ENCODE peak calls at places on chromosomes 12 and 14, in five cellular contexts. O is heart right ventricle, G is lower lobe of right lung, U is tibial artery, P is GM23248. M is an unnamed sample.

GRCh38 chr14:41087056-41087455 is 519.6 kb upstream of the LRFN5 start:
- DNase-seq in G (no peak), O (no peak), P (no peak), U (no peak), M (no peak)

GRCh38 chr12:49187184-49187583 is 1.7 kb downstream of the TUBA1A start:
- DNase-seq in G (no peak), O (peak; percentile 21), U (peak; percentile 68), P (peak; percentile 84), M (no peak)

GRCh38 chr12:28869197-28869596 is 279.9 kb upstream of the FAR2 start:
- DNase-seq in O (no peak), G (no peak), P (peak; percentile 62), U (no peak), M (no peak)

GRCh38 chr14:99321955-99322730 is 50.1 kb upstream of the BCL11B start:
- DNase-seq in U (no peak), G (no peak), O (no peak), P (no peak), M (peak; percentile 55)

GRCh38 chr14:99460793-99461192 is 19.9 kb downstream of the SETD3 start:
- DNase-seq in U (no peak), P (peak; percentile 49), O (no peak), G (no peak), M (peak; percentile 63)

GRCh38 chr12:105945935-105946334 is 192.8 kb downstream of the NUAK1 start:
- DNase-seq in O (no peak), G (no peak), U (no peak), P (no peak), M (no peak)

GRCh38 chr12:12717586-12718381 is 616 bp downstream of the CDKN1B start:
- DNase-seq in P (peak; percentile 60), U (peak; percentile 35), G (peak; percentile 67), O (peak; percentile 33), M (peak; percentile 81)

GRCh38 chr12:9868271-9868815 is 811 bp downstream of the CLEC2B start:
- DNase-seq in G (no peak), P (peak; percentile 19), O (no peak), U (no peak), M (no peak)

GRCh38 chr12:106106129-106106566 is 32.6 kb downstream of the NUAK1 start:
- DNase-seq in U (no peak), G (no peak), P (no peak), O (no peak), M (no peak)

GRCh38 chr14:33118653-33119052 is 180.0 kb downstream of the NPAS3 start:
- DNase-seq in U (no peak), P (no peak), G (no peak), O (no peak), M (no peak)

GRCh38 chr12:116843085-116843484 is 38.2 kb downstream of the HRK start:
- DNase-seq in U (no peak), O (no peak), P (no peak), G (no peak), M (no peak)

GRCh38 chr12:13982010-13982409 is 608 bp upstream of the GRIN2B start:
- DNase-seq in O (no peak), G (no peak), U (no peak), P (peak; percentile 2), M (peak; percentile 92)

GRCh38 chr12:28958553-28959195 is 190.4 kb upstream of the FAR2 start:
- DNase-seq in G (no peak), U (no peak), P (peak; percentile 77), O (no peak), M (no peak)

GRCh38 chr12:121400332-121401139 is 618 bp downstream of the RNF34 start:
- DNase-seq in P (peak; percentile 71), O (peak; percentile 44), G (peak; percentile 63), U (peak; percentile 23), M (peak; percentile 57)

DNA sequence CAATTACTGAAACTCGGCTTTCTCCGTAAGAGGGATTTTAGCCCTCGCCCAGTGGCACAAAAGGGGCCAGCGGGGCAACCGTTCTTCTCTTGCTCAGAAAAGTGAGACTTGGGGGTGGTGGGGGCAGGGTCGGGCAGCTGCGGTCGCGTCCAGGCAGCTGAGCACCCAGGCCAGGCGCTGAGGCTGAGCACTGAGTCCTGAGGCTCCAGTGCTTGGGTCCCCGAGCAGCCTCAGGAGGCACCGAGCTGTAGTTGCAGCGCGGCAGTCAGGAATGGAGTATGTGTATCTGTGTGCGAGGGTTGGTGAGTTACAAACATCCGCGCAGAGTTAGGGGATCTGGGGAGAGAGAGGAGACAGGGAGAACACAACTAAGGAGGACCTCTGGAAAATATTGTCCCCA is 4.1 kb upstream of the HOXC6 start:
- DNase-seq in P (peak; percentile 75), U (no peak), O (no peak), G (no peak), M (no peak)
- H3K27me3 ChIP-seq in P (no peaks in the 10 kb centered on the region), U (no peaks in the 10 kb centered on the region), O (peaks cover 92% of the 10 kb centered on the region), G (peaks cover 100% of the 10 kb centered on the region), M (peaks cover 100% of the 10 kb centered on the region)

DNA sequence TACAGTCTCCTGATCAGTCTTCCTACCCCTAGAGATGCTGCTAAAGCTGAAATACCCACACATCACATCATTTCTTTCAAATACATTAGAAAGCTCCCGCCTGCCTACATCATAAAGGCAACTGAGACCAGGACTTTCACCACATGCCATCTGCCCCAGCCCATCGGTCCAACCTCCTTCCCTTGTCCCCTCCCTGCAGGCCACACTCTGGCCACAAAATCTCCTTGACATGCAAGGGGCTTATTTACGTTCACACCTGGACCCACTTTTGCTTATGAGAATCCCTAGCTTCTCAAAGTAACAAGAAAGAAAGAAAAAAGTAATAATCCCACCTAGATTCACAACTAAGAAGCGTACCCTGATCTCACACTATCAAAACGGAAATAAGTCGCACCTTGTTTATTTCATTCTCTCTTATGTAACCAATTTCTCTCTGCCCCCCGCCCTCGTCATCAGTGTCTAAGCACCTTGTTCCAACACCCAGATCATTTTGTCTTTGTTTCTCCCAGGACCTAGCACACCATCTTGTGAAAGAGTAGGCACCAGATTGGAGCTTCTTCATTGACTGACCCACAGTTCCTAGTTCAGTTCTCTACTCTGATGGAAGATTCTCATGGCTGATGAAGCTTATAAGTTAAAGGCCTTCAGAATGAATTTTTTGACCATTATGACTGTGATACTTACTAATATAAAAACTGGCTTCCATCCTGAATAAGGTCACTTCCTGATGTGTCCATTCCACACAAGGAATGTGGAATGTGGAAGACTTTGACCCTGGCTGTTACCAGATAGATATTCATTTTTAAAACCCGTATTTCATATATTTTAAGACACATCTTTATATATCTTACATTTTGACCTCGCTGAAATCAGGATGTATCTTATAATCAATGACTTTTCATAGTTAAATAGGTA is 7.7 kb downstream of the WSB2 start:
- DNase-seq in G (no peak), U (no peak), P (peak; percentile 52), O (no peak), M (no peak)
- H3K4me3 ChIP-seq in G (no peak overlapping the region), U (no peak overlapping the region), P (peak overlapping the region; percentile 3), O (no peak overlapping the region), M (no peak overlapping the region)

GRCh38 chr12:64923536-64923935 is 99.1 kb downstream of the TBC1D30 start:
- DNase-seq in O (no peak), P (no peak), U (no peak), G (no peak), M (no peak)

GRCh38 chr12:64918288-64918687 is 93.8 kb downstream of the TBC1D30 start:
- DNase-seq in O (no peak), U (no peak), G (no peak), P (no peak), M (no peak)

GRCh38 chr12:64922853-64923252 is 98.4 kb downstream of the TBC1D30 start:
- DNase-seq in U (no peak), G (no peak), P (no peak), O (no peak), M (no peak)
- H3K27me3 ChIP-seq in U (no peaks in the 10 kb centered on the region), G (no peaks in the 10 kb centered on the region), P (peaks cover 12% of the 10 kb centered on the region), O (no peaks in the 10 kb centered on the region), M (no peaks in the 10 kb centered on the region)

GRCh38 chr12:114408881-114409795 is 3.2 kb upstream of the TBX5 start:
- DNase-seq in O (peak; percentile 71), P (peak; percentile 87), U (no peak), G (no peak), M (peak; percentile 79)
- H3K4me3 ChIP-seq in O (peak overlapping the region; percentile 55), P (peak overlapping the region; percentile 91), U (peak overlapping the region; percentile 48), G (peak overlapping the region; percentile 60), M (no peak overlapping the region)

GRCh38 chr12:57236925-57237652 is 7.6 kb downstream of the SHMT2 start:
- DNase-seq in O (peak; percentile 71), U (no peak), P (peak; percentile 64), G (peak; percentile 24), M (peak; percentile 62)
- H3K27me3 ChIP-seq in O (peaks cover 44% of the 10 kb centered on the region), U (peaks cover 32% of the 10 kb centered on the region), P (no peaks in the 10 kb centered on the region), G (peaks cover 64% of the 10 kb centered on the region), M (peaks cover 71% of the 10 kb centered on the region)

DNA sequence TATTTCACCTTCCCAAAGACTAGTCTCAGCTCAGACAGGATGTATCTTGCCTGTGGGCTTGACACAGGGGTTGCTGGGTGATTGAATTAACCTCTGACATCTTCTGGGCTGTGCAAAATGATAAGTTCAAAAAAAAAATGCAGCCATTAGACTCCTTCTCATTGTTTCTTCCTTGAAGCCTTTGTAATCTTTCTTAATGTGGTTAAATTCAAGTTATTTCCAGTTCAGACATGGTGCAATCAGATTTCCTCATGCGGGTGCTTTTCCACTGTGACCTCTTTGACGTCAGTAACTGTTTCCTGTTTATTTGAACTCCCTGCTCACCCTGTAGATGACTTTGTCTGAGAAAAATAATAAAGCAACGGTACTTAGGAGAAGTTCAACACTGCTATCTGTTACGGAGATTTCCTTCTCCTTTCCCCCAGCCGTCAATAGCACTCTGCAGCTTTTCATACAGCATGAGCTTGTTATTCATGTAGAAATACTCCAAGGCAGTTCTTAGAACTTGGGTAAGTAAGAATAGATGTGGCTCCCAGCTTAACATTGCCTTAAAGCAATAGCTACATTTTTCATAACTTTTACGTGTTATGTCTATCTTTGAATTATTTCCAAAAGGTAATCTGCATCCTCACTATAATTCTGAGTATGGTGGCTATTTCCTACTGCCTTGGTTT is 155.5 kb downstream of the PRKCH start:
- DNase-seq in G (no peak), O (no peak), U (peak; percentile 70), P (peak; percentile 85), M (no peak)
- H3K4me3 ChIP-seq in G (no peak overlapping the region), O (peak overlapping the region; percentile 11), U (peak overlapping the region; percentile 2), P (no peak overlapping the region), M (no peak overlapping the region)

GRCh38 chr14:74511966-74512365 is 18.4 kb downstream of the ISCA2 start:
- DNase-seq in G (peak; percentile 1), U (peak; percentile 62), O (no peak), P (no peak), M (no peak)
- H3K27me3 ChIP-seq in G (no peaks in the 10 kb centered on the region), U (no peaks in the 10 kb centered on the region), O (peaks cover 5% of the 10 kb centered on the region), P (no peaks in the 10 kb centered on the region), M (peaks cover 1% of the 10 kb centered on the region)

GRCh38 chr14:53109028-53109687 is 44.0 kb downstream of the DDHD1 start:
- DNase-seq in P (peak; percentile 54), G (no peak), O (no peak), U (no peak), M (no peak)
- H3K4me3 ChIP-seq in P (peak overlapping the region; percentile 70), G (peak overlapping the region; percentile 40), O (peak overlapping the region; percentile 2), U (peak overlapping the region; percentile 45), M (no peak overlapping the region)

GRCh38 chr12:3741882-3742672 is 10.8 kb downstream of the CRACR2A start:
- DNase-seq in P (no peak), G (no peak), O (no peak), U (no peak), M (no peak)
- H3K27me3 ChIP-seq in P (no peaks in the 10 kb centered on the region), G (no peaks in the 10 kb centered on the region), O (no peaks in the 10 kb centered on the region), U (no peaks in the 10 kb centered on the region), M (no peaks in the 10 kb centered on the region)

M was measured in H7.